ENCODE peak calls at places on chromosome 1, in eight cellular contexts. U is CD8-positive, alpha-beta T cell; C is fibroblast of the aortic adventitia; Z is HFF-Myc; J is PC-9; P is AG04450; L is H1; T is MM.1S. E is an unnamed sample.

GRCh38 chr1:76639181-76639580 is 228.1 kb upstream of the ST6GALNAC5 start:
- DNase-seq in L (no peak), C (no peak), T (no peak), P (no peak), J (no peak), U (no peak), Z (no peak), E (no peak)

GRCh38 chr1:46725736-46726108 is 6.8 kb upstream of the EFCAB14 start:
- DNase-seq in Z (no peak), L (no peak), P (no peak), C (peak; percentile 51), J (peak; percentile 57), U (no peak), T (no peak), E (peak; percentile 8)

GRCh38 chr1:21099034-21099868 is 77.4 kb downstream of the EIF4G3 start:
- DNase-seq in C (peak; percentile 46), T (no peak), J (no peak), P (no peak), U (no peak), L (no peak), Z (no peak), E (peak; percentile 53)

GRCh38 chr1:185044981-185045792 is at the start of gene RNF2:
- DNase-seq in P (peak; percentile 36), T (peak; percentile 79), L (peak; percentile 88), C (peak; percentile 68), U (peak; percentile 80), Z (peak; percentile 15), J (peak; percentile 57), E (peak; percentile 80)

GRCh38 chr1:55034476-55035133 is 4.7 kb upstream of the PCSK9 start:
- DNase-seq in U (no peak), Z (peak; percentile 24), J (no peak), L (no peak), T (no peak), C (no peak), P (no peak), E (no peak)

GRCh38 chr1:208213786-208214185 is 30.4 kb downstream of the PLXNA2 start:
- DNase-seq in L (no peak), U (no peak), T (no peak), P (no peak), Z (no peak), C (no peak), J (no peak), E (no peak)

GRCh38 chr1:230542054-230542453 is 100.2 kb upstream of the COG2 start:
- DNase-seq in L (no peak), T (no peak), J (no peak), P (no peak), C (no peak), U (no peak), Z (no peak), E (peak; percentile 20)

GRCh38 chr1:87642581-87643129 is 314.0 kb downstream of the LMO4 start:
- DNase-seq in Z (no peak), T (peak; percentile 79), U (no peak), L (peak; percentile 45), C (no peak), J (no peak), P (no peak), E (peak; percentile 51)

GRCh38 chr1:116913941-116914340 is 4.2 kb downstream of the PTGFRN start:
- DNase-seq in C (no peak), J (no peak), P (no peak), L (no peak), T (no peak), U (no peak), Z (no peak), E (no peak)

GRCh38 chr1:201895913-201896807 is 7.5 kb downstream of the SHISA4 start:
- DNase-seq in J (peak; percentile 75), L (peak; percentile 98), T (peak; percentile 91), U (peak; percentile 78), Z (peak; percentile 85), C (peak; percentile 92), P (peak; percentile 82), E (peak; percentile 91)

GRCh38 chr1:79391896-79392295 is 385.4 kb upstream of the ADGRL4 start:
- DNase-seq in U (no peak), J (peak; percentile 33), P (no peak), C (no peak), T (no peak), L (no peak), Z (no peak), E (no peak)

GRCh38 chr1:109206324-109206723 is 7.4 kb upstream of the SARS1 start:
- DNase-seq in T (no peak), P (no peak), Z (no peak), C (peak; percentile 57), L (no peak), U (no peak), J (no peak), E (no peak)

GRCh38 chr1:220884981-220885918 is 6.0 kb downstream of the HLX start:
- DNase-seq in Z (no peak), T (no peak), P (no peak), U (no peak), C (no peak), L (no peak), J (no peak), E (no peak)

GRCh38 chr1:220886470-220887201 is 7.4 kb downstream of the HLX start:
- DNase-seq in T (no peak), L (no peak), U (no peak), J (no peak), Z (no peak), C (no peak), P (no peak), E (no peak)

GRCh38 chr1:220885971-220886370 is 6.7 kb downstream of the HLX start:
- DNase-seq in C (no peak), T (no peak), Z (no peak), P (no peak), J (no peak), U (no peak), L (no peak), E (no peak)

GRCh38 chr1:220881918-220882891 is 3.0 kb downstream of the HLX start:
- DNase-seq in C (peak; percentile 78), L (peak; percentile 89), J (no peak), T (no peak), U (no peak), P (no peak), Z (no peak), E (peak; percentile 77)

DNA sequence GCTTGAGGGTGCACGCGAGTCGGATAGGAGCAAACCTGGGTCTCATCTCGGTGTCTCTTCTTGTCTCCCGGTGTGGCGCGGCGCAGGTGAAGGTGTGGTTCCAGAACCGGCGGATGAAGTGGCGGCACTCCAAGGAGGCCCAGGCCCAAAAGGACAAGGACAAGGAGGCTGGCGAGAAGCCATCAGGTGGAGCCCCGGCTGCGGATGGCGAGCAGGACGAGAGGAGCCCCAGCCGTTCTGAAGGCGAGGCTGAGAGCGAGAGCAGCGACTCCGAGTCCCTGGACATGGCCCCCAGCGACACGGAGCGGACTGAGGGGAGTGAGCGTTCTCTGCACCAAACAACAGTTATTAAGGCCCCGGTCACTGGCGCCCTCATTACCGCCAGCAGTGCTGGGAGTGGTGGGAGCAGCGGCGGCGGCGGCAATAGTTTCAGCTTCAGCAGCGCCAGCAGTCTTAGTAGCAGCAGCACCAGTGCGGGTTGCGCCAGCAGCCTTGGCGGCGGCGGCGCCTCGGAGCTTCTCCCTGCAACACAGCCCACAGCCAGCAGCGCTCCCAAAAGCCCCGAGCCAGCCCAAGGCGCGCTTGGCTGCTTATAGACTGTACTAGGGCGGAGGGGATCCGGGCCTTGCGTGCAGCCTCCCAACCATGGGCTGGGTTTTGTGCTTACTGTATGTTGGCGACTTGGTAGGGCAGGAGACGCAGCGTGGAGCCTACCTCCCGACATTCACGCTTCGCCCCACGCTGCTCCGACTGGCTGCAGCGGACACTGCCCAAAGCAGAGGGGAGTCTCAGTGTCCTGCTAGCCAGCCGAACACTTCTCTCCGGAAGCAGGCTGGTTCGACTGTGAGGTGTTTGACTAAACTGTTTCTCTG is 5.1 kb downstream of the HLX start:
- DNase-seq in T (no peak), J (no peak), L (peak; percentile 69), P (no peak), Z (no peak), U (no peak), C (peak; percentile 42), E (no peak)
- H3K4me3 ChIP-seq in T (no peak overlapping the region), J (no peak overlapping the region), L (peak overlapping the region; percentile 10), P (no peak overlapping the region), Z (no peak overlapping the region), U (no peak overlapping the region), C (no peak overlapping the region), E (no peak overlapping the region)

DNA sequence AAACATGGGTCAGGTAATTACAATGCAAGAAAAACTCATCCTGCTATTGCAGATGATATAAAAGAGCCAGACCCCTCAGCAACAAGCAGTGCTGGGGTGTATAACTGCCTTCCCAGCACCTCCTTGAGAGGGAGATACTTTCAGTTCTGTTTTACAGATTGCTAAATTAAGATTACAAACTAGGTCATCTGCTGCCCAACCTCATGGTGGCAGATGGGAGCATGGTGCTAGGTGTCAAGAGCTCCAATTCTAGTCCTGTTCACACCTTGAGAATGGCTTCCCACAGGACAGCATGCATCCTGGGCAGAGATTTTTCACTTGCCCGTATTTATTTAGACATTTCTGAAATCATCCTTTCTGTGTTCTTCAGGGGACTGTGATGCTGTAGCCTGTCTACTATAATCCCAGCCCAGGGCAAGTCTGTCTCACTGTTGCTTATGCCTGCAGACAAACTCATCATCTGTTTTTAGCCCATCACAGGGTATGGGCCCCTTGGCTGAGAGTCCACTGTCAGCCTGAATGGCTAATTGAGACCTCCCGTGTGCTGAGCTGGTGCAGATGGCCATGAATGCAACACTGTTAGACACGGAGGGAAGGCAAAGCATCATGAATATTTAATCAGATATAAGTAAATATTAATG is 40.2 kb upstream of the PBX1 start:
- DNase-seq in U (no peak), C (no peak), Z (no peak), T (peak; percentile 83), P (no peak), J (no peak), L (no peak), E (no peak)
- TF ChIP-seq CTCF in U (no peak), C (no peak), Z (no peak), T (peak; percentile 67), P (no peak), J (no peak), L (peak; percentile 38), E (no peak)

DNA sequence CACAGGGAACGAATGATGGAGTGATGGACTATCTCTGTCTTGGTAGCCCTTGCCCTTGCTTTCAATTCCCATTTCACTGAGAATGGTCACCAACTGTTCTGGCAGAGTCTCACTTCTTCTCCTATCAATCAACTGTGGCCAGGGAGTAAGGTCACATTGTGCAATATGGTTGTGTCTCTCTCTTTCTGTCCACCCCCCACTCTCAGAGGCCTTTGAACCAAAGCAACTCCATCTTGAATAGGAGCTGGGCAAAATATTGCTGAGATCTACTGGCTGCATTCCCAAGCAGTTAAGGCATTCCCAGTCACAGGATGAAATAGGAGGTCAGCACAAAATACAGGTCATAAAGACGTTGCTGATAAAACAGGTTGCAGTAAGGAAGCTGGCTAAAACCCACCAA is 36.7 kb downstream of the NTMT2 start:
- DNase-seq in U (no peak), C (no peak), T (no peak), L (no peak), P (no peak), Z (no peak), J (no peak), E (no peak)
- H3K4me3 ChIP-seq in U (no peak overlapping the region), C (no peak overlapping the region), T (no peak overlapping the region), L (no peak overlapping the region), P (no peak overlapping the region), Z (no peak overlapping the region), J (no peak overlapping the region), E (no peak overlapping the region)

DNA sequence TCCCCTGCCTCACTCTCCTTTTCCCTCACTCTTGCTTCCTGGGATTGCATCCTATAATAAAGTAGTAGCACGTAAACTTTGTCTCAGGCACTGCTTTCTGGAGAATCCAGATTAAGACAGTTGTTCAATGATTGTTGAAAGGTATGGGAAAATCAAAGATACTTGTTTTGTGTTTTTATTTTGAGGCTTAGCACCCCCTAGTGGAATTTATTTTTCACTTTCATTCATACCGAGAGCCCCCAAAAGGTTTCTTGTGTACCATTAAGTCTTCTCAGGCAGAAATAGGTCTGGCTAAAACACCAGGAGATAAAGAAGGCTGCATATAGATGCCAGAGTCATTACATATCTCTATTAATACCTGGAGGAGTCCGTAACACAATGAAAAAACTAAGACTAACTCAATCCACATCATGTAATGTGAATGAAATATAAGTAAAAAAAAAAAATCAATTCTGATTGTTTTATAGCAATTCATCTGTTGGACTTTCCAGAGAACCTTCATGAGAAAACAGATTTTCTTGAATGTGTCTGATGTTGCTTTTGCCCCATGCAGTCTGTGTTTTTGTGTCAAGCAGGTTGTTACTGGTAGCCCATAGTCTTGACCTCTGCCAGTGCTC is 103.5 kb downstream of the RPE65 start:
- DNase-seq in U (no peak), C (peak; percentile 64), J (no peak), T (peak; percentile 27), L (no peak), Z (no peak), P (no peak), E (peak; percentile 52)
- TF ChIP-seq CTCF in U (no peak), C (peak; percentile 49), J (peak; percentile 78), T (peak; percentile 53), L (peak; percentile 21), Z (peak; percentile 36), P (peak; percentile 57), E (peak; percentile 48)

E was measured in fibroblast of villous mesenchyme.